ENCODE peak calls at places on chromosomes 2 and 18, in nine cellular contexts. X is epithelial cell of proximal tubule, M is left lung, S is choroid plexus epithelial cell, L is uterus, U is mesothelial cell of epicardium, F is neural progenitor cell, T is mucosa of descending colon, J is D721Med. I is an unnamed sample.

GRCh38 chr2:68579689-68580088 is 63.7 kb upstream of the PROKR1 start:
- DNase-seq in X (no peak), M (no peak), S (no peak), L (no peak), U (no peak), F (no peak), T (no peak), J (no peak), I (no peak)

GRCh38 chr2:127810156-127810636 is 775 bp downstream of the WDR33 start:
- DNase-seq in X (peak), M (no peak), S (peak), L (no peak), U (no peak), F (peak), T (peak), J (no peak), I (no peak)

GRCh38 chr2:219335373-219335786 is 2.8 kb upstream of the RESP18 start:
- DNase-seq in X (peak), M (no peak), S (peak), L (no peak), U (no peak), F (peak), T (no peak), J (no peak), I (no peak)

GRCh38 chr2:45813003-45813601 is 161.6 kb downstream of the PRKCE start:
- DNase-seq in X (no peak), M (no peak), S (no peak), L (peak), U (no peak), F (peak), T (no peak), J (no peak), I (no peak)

GRCh38 chr18:69951182-69951581 is 3.5 kb upstream of the CD226 start:
- DNase-seq in X (no peak), M (no peak), S (peak), L (no peak), U (no peak), F (no peak), T (no peak), J (no peak), I (no peak)

GRCh38 chr2:176151199-176152099 is at the start of gene HOXD4:
- DNase-seq in X (no peak), M (no peak), S (no peak), L (no peak), U (no peak), F (peak), T (no peak), J (no peak), I (no peak)

GRCh38 chr2:176527141-176527901 is 258.1 kb downstream of the MTX2 start:
- DNase-seq in X (no peak), M (no peak), S (no peak), L (no peak), U (no peak), F (no peak), T (no peak), J (no peak), I (no peak)

GRCh38 chr2:30627162-30627561 is 180.1 kb downstream of the CAPN13 start:
- DNase-seq in X (no peak), M (no peak), S (no peak), L (no peak), U (no peak), F (no peak), T (no peak), J (no peak), I (no peak)

GRCh38 chr2:165470351-165470750 is 853 bp downstream of the CSRNP3 start:
- DNase-seq in X (no peak), M (no peak), S (no peak), L (no peak), U (no peak), F (no peak), T (no peak), J (no peak), I (no peak)

GRCh38 chr18:59902180-59902992 is 2.6 kb downstream of the PMAIP1 start:
- DNase-seq in X (no peak), M (no peak), S (peak), L (no peak), U (no peak), F (no peak), T (no peak), J (no peak), I (no peak)

GRCh38 chr2:188983427-188984101 is 9.4 kb downstream of the COL3A1 start:
- DNase-seq in X (no peak), M (no peak), S (peak), L (no peak), U (no peak), F (peak), T (no peak), J (no peak), I (no peak)

GRCh38 chr2:150909613-150910012 is 352.1 kb downstream of the RBM43 start:
- DNase-seq in X (no peak), M (no peak), S (no peak), L (no peak), U (no peak), F (no peak), T (no peak), J (no peak), I (no peak)
- TF ChIP-seq CTCF in X (peak), M (no peak), S (no peak), L (no peak), U (peak), F (peak), T (no peak), J (no peak), I (no peak)

GRCh38 chr2:63066838-63067237 is 16.2 kb downstream of the OTX1 start:
- DNase-seq in X (no peak), M (no peak), S (no peak), L (no peak), U (no peak), F (no peak), T (no peak), J (no peak), I (no peak)

GRCh38 chr2:63066265-63066664 is 15.6 kb downstream of the OTX1 start:
- DNase-seq in X (no peak), M (no peak), S (no peak), L (no peak), U (no peak), F (no peak), T (no peak), J (no peak), I (no peak)

GRCh38 chr2:63073994-63074393 is 23.4 kb downstream of the OTX1 start:
- DNase-seq in X (no peak), M (no peak), S (no peak), L (no peak), U (no peak), F (no peak), T (no peak), J (no peak), I (no peak)

GRCh38 chr2:63071664-63072063 is 21.0 kb downstream of the OTX1 start:
- DNase-seq in X (no peak), M (no peak), S (no peak), L (no peak), U (no peak), F (no peak), T (no peak), J (no peak), I (no peak)
- TF ChIP-seq CTCF in X (no peak), M (no peak), S (no peak), L (no peak), U (no peak), F (no peak), T (no peak), J (no peak), I (no peak)

GRCh38 chr2:1557467-1557820 is 144.2 kb downstream of the TPO start:
- DNase-seq in X (no peak), M (no peak), S (no peak), L (no peak), U (no peak), F (no peak), T (no peak), J (no peak), I (no peak)
- TF ChIP-seq CTCF in X (no peak), M (no peak), S (no peak), L (no peak), U (no peak), F (no peak), T (no peak), J (no peak), I (no peak)

DNA sequence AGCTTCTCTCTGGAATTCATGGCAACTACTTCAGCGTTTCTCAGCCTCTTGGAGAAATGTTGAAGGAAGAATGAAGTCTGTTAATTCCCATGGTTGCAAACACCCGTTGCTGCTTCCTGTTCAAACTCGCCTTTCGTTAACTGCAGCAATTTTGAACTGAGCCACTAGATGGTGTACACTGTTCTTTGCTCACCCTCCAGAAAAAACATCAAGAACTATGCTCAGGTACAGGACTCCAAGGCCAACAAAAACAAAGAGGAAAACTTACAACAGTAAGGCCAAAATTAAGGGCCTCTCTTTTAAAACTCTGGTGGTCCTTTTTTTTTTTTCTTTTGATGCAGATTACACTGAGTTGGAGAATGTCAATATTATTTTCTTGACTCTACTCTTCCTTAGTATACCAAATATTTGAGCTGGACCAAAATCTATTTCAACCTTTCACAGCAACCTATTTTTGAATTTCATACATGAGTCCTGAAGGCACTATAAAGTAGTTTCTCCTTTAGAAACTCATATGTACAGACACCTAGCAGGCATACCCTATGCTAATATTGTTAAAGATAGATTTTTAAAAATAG is 58.2 kb downstream of the KLHL14 start:
- DNase-seq in X (peak), M (no peak), S (peak), L (no peak), U (peak), F (peak), T (no peak), J (peak), I (peak)
- TF ChIP-seq CTCF in X (peak), M (peak), S (peak), L (peak), U (peak), F (peak), T (no peak), J (peak), I (peak)

GRCh38 chr18:26057208-26057821 is 33.1 kb downstream of the SS18 start:
- DNase-seq in X (no peak), M (no peak), S (peak), L (no peak), U (no peak), F (no peak), T (no peak), J (no peak), I (no peak)

GRCh38 chr18:26056291-26056690 is 34.1 kb downstream of the SS18 start:
- DNase-seq in X (no peak), M (no peak), S (peak), L (no peak), U (no peak), F (no peak), T (no peak), J (no peak), I (no peak)

GRCh38 chr18:26052497-26052896 is 37.9 kb downstream of the SS18 start:
- DNase-seq in X (peak), M (no peak), S (no peak), L (no peak), U (no peak), F (no peak), T (no peak), J (no peak), I (no peak)

GRCh38 chr18:26046419-26047077 is 43.9 kb downstream of the SS18 start:
- DNase-seq in X (no peak), M (no peak), S (no peak), L (no peak), U (no peak), F (no peak), T (no peak), J (no peak), I (no peak)

GRCh38 chr18:26051845-26052244 is 38.6 kb downstream of the SS18 start:
- DNase-seq in X (no peak), M (no peak), S (no peak), L (no peak), U (no peak), F (no peak), T (no peak), J (no peak), I (no peak)
- TF ChIP-seq CTCF in X (no peak), M (no peak), S (no peak), L (no peak), U (no peak), F (no peak), T (no peak), J (peak), I (no peak)

GRCh38 chr18:78448106-78448505 is 531.5 kb upstream of the SALL3 start:
- DNase-seq in X (no peak), M (no peak), S (no peak), L (no peak), U (no peak), F (no peak), T (no peak), J (no peak), I (no peak)

GRCh38 chr18:78445880-78446279 is 533.7 kb upstream of the SALL3 start:
- DNase-seq in X (no peak), M (no peak), S (no peak), L (no peak), U (no peak), F (no peak), T (no peak), J (no peak), I (no peak)
- TF ChIP-seq CTCF in X (no peak), M (no peak), S (no peak), L (no peak), U (no peak), F (no peak), T (no peak), J (no peak), I (no peak)

I was measured in kidney epithelial cell.